ENCODE peak calls at places on chromosomes 4 and X, in five cellular contexts. R, I, J, F and S are unnamed samples.

GRCh38 chr4:88702780-88703179 is 5.2 kb upstream of the NAP1L5 start:
- DNase-seq in R (no peak), I (no peak), J (no peak), F (no peak), S (no peak)

GRCh38 chrX:8233091-8233490 is 62.0 kb upstream of the VCX2 start:
- DNase-seq in R (no peak), I (no peak), J (no peak), F (no peak), S (no peak)

GRCh38 chrX:10602646-10603045 is 17.7 kb downstream of the MID1 start:
- DNase-seq in R (no peak), I (no peak), J (peak; percentile 45), F (no peak), S (no peak)

GRCh38 chr4:51858605-51859211 is 15.8 kb downstream of the DCUN1D4 start:
- DNase-seq in R (no peak), I (no peak), J (no peak), F (no peak), S (peak; percentile 40)

GRCh38 chr4:52780627-52781354 is 29.6 kb upstream of the ERVMER34-1 start:
- DNase-seq in R (no peak), I (no peak), J (no peak), F (no peak), S (no peak)

GRCh38 chr4:186088516-186088915 is 16.0 kb upstream of the FAM149A start:
- DNase-seq in R (no peak), I (no peak), J (no peak), F (no peak), S (no peak)

GRCh38 chr4:139844057-139844456 is 178.4 kb downstream of the MGST2 start:
- DNase-seq in R (no peak), I (no peak), J (no peak), F (no peak), S (peak; percentile 15)

GRCh38 chrX:149039057-149039456 is 466.0 kb downstream of the IDS start:
- DNase-seq in R (no peak), I (no peak), J (no peak), F (no peak), S (no peak)

GRCh38 chr4:132063829-132064228 is 1085.3 kb upstream of the PCDH10 start:
- DNase-seq in R (peak; percentile 37), I (no peak), J (no peak), F (no peak), S (no peak)

GRCh38 chrX:130110379-130111219 is at the start of gene ELF4:
- DNase-seq in R (peak; percentile 62), I (no peak), J (peak; percentile 55), F (no peak), S (peak; percentile 73)

GRCh38 chrX:46770006-46770816 is 11.3 kb upstream of the SLC9A7 start:
- DNase-seq in R (peak; percentile 21), I (no peak), J (no peak), F (no peak), S (peak; percentile 66)

GRCh38 chr4:89781321-89781720 is 55.6 kb downstream of the SNCA start:
- DNase-seq in R (no peak), I (no peak), J (no peak), F (no peak), S (no peak)

GRCh38 chrX:120768681-120769080 is 107.0 kb downstream of the CT47B1 start:
- DNase-seq in R (no peak), I (no peak), J (no peak), F (no peak), S (no peak)

GRCh38 chrX:149312936-149313432 is 192.1 kb downstream of the IDS start:
- DNase-seq in R (no peak), I (no peak), J (no peak), F (no peak), S (no peak)

GRCh38 chr4:123110685-123111084 is 188.3 kb upstream of the NUDT6 start:
- DNase-seq in R (no peak), I (no peak), J (no peak), F (no peak), S (no peak)

GRCh38 chr4:57071340-57071739 is 38.8 kb downstream of the IGFBP7 start:
- DNase-seq in R (peak; percentile 86), I (no peak), J (no peak), F (no peak), S (peak; percentile 84)
- H3K4me1 ChIP-seq in R (peaks cover 22% of the 10 kb centered on the region), I (no peaks in the 10 kb centered on the region), J (no peaks in the 10 kb centered on the region), F (no peaks in the 10 kb centered on the region), S (peaks cover 36% of the 10 kb centered on the region)

GRCh38 chr4:1202526-1203378 is 30.4 kb upstream of the SPON2 start:
- DNase-seq in R (no peak), I (no peak), J (no peak), F (no peak), S (no peak)

GRCh38 chr4:1199556-1200331 is 27.4 kb upstream of the SPON2 start:
- DNase-seq in R (no peak), I (peak; percentile 24), J (no peak), F (no peak), S (no peak)

GRCh38 chr4:1200425-1201035 is 28.1 kb upstream of the SPON2 start:
- DNase-seq in R (peak; percentile 97), I (peak; percentile 22), J (no peak), F (no peak), S (peak; percentile 90)

GRCh38 chr4:1204286-1204827 is 32.0 kb upstream of the SPON2 start:
- DNase-seq in R (no peak), I (no peak), J (no peak), F (no peak), S (no peak)

GRCh38 chr4:1201851-1202525 is 29.6 kb upstream of the SPON2 start:
- DNase-seq in R (peak; percentile 100), I (no peak), J (no peak), F (peak; percentile 65), S (no peak)
- H3K4me1 ChIP-seq in R (peaks cover 60% of the 10 kb centered on the region), I (no peaks in the 10 kb centered on the region), J (peaks cover 13% of the 10 kb centered on the region), F (peaks cover 38% of the 10 kb centered on the region), S (peaks cover 30% of the 10 kb centered on the region)

GRCh38 chr4:87032884-87033533 is 98.2 kb downstream of the AFF1 start:
- DNase-seq in R (peak; percentile 81), I (no peak), J (no peak), F (no peak), S (peak; percentile 91)

GRCh38 chr4:87033902-87034301 is 99.1 kb downstream of the AFF1 start:
- DNase-seq in R (no peak), I (peak; percentile 53), J (no peak), F (no peak), S (no peak)

GRCh38 chr4:87030124-87030523 is 95.3 kb downstream of the AFF1 start:
- DNase-seq in R (no peak), I (no peak), J (no peak), F (no peak), S (no peak)

GRCh38 chr4:87030606-87031441 is 96.0 kb downstream of the AFF1 start:
- DNase-seq in R (peak; percentile 64), I (no peak), J (no peak), F (no peak), S (peak; percentile 43)

GRCh38 chr4:87031946-87032345 is 97.1 kb downstream of the AFF1 start:
- DNase-seq in R (no peak), I (no peak), J (no peak), F (no peak), S (no peak)
- H3K4me1 ChIP-seq in R (peaks cover 19% of the 10 kb centered on the region), I (peaks cover 8% of the 10 kb centered on the region), J (peaks cover 12% of the 10 kb centered on the region), F (peaks cover 49% of the 10 kb centered on the region), S (peaks cover 80% of the 10 kb centered on the region)

DNA sequence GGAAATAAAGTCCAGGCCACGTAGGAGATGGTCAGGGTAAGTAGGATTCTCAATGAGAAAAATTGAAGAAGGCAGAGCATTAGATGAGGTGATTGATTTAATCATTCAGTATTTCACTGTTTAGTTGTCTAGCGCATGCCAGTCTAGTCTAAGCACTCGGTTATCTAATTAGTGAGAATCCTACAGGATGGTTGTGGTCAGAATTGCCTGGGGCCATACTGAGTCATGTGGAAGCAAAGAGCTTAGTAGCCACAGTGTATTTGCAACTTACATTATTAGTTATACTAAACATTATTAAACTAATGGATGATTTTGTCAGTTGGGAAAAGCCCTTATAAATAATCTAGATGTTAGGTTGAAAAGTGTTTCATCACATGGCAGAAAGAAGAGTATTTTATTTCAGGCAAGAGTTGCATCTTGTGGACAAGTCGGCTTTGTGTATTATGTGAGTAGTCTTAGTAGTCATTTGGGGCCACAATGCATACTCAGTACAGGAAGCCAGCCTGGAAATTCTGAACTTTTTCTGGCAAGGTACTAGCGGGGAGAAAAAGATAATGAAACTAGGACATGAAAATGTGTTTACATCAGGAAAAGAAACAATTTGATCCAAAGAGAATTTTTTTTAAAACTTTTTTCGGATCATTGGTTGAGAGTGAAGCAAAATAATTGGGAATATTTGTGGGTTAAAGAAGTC is 31.9 kb downstream of the CPEB2 start:
- DNase-seq in R (peak; percentile 79), I (no peak), J (no peak), F (no peak), S (peak; percentile 57)
- H3K4me1 ChIP-seq in R (no peaks in the 10 kb centered on the region), I (no peaks in the 10 kb centered on the region), J (no peaks in the 10 kb centered on the region), F (no peaks in the 10 kb centered on the region), S (peaks cover 52% of the 10 kb centered on the region)

GRCh38 chr4:20352172-20352431 is 100.4 kb downstream of the SLIT2 start:
- DNase-seq in R (no peak), I (no peak), J (no peak), F (no peak), S (no peak)
- H3K4me1 ChIP-seq in R (peaks cover 3% of the 10 kb centered on the region), I (peaks cover 2% of the 10 kb centered on the region), J (no peaks in the 10 kb centered on the region), F (no peaks in the 10 kb centered on the region), S (no peaks in the 10 kb centered on the region)

DNA sequence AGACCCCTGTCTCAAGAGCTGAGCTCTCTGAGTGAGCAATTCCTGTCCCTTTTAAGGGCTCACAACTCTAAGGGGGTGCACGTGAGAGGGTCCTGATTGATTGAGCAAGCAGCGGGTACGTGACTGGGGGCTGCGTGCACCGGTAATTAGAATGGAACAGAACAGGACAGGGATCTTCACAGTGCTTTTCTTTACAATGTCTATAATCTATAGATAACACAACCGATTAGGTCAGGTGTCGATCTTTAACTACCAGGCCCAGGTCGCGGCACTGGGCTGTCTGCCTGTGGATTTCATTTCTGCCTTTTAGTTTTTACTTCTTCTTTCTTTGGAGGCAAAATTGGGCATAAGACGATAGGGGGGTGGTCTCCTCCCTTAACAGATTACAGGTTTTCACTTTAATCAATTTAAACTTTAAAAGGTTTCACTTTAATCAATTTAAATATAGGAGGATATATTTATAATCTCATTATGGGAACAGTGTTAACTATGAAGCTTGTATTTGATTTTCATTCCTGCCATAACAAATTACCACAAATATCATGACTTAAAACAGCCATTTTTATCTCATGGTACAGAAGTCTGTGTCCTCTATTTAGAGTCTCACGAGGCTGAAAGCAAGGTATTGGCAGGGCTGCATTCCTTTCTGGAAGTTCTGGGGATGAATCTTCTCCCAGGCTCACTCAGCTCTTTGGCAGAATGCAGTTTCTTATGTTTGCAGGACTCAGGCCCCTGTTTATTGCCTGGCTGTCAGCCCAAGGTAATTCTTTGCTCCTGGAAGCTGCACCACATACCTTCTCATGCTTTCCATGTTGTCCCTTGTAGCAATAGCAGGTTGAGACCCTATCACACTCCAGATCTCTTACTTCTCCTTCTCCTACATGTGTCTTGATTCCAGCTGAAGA is 5.2 kb downstream of the SPATA4 start:
- DNase-seq in R (peak; percentile 5), I (no peak), J (no peak), F (no peak), S (peak; percentile 16)
- H3K4me1 ChIP-seq in R (peaks cover 1% of the 10 kb centered on the region), I (peaks cover 3% of the 10 kb centered on the region), J (no peaks in the 10 kb centered on the region), F (peaks cover 2% of the 10 kb centered on the region), S (peaks cover 29% of the 10 kb centered on the region)

GRCh38 chr4:108054025-108054424 is 64.3 kb downstream of the HADH start:
- DNase-seq in R (no peak), I (no peak), J (no peak), F (no peak), S (no peak)
- H3K4me1 ChIP-seq in R (peaks cover 9% of the 10 kb centered on the region), I (peaks cover 3% of the 10 kb centered on the region), J (peaks cover 38% of the 10 kb centered on the region), F (no peaks in the 10 kb centered on the region), S (peaks cover 6% of the 10 kb centered on the region)

DNA sequence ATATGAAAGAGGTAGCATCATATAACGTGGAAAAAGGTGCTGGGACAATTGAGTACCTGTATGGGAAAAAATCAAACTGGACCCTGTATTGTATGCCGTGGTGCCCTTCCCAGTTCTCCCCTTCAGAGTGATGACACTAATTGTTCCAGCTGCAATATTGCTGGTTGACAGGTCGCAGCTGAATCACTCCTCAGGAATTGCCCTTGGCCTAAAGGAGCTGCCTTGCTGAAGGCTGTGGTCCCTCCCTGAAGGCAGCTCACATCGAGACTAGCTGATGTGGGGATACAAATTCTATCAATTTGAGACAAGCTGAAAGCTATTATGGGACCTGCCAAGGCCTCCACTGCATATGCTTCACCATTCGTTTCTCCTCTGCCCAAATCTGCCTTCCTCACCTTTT is 39.3 kb upstream of the CXCL8 start:
- DNase-seq in R (peak; percentile 69), I (no peak), J (no peak), F (no peak), S (no peak)
- H3K4me1 ChIP-seq in R (peaks cover 5% of the 10 kb centered on the region), I (peaks cover 7% of the 10 kb centered on the region), J (no peaks in the 10 kb centered on the region), F (no peaks in the 10 kb centered on the region), S (peaks cover 38% of the 10 kb centered on the region)